ENCODE peak calls at places on chromosomes 2 and 18, in five cellular contexts. O is upper lobe of right lung, W is A673, Q is thyroid gland, B is hepatocyte. V is an unnamed sample. For H3K4me1, the result is how much of the 10 kb centered on the place peaks cover.

GRCh38 chr18:57210101-57210661 is 63.3 kb downstream of the BOD1L2 start:
- DNase-seq in O (no peak), W (peak), Q (no peak), B (peak), V (peak)

GRCh38 chr2:183093857-183094657 is 15.5 kb downstream of the DUSP19 start:
- DNase-seq in O (no peak), W (peak), Q (no peak), B (no peak), V (no peak)

GRCh38 chr2:148730085-148730484 is 85.5 kb downstream of the EPC2 start:
- DNase-seq in O (no peak), W (no peak), Q (no peak), B (no peak), V (no peak)

GRCh38 chr2:188870289-188870688 is 103.9 kb upstream of the COL3A1 start:
- DNase-seq in O (no peak), W (no peak), Q (no peak), B (peak), V (no peak)

GRCh38 chr18:64720781-64721464 is 572.0 kb upstream of the LINC00305 start:
- DNase-seq in O (peak), W (no peak), Q (no peak), B (peak), V (no peak)

GRCh38 chr2:105397025-105397722 is 1.7 kb downstream of the FHL2 start:
- DNase-seq in O (no peak), W (no peak), Q (no peak), B (no peak), V (no peak)

GRCh38 chr18:48783616-48784520 is 166.9 kb downstream of the SMAD7 start:
- DNase-seq in O (no peak), W (no peak), Q (no peak), B (no peak), V (no peak)

GRCh38 chr2:3959372-3959771 is 256.0 kb downstream of the DCDC2C start:
- DNase-seq in O (no peak), W (peak), Q (peak), B (peak), V (no peak)

GRCh38 chr18:3498705-3499451 is 48.9 kb downstream of the TGIF1 start:
- DNase-seq in O (peak), W (no peak), Q (peak), B (peak), V (peak)

GRCh38 chr2:69565431-69565839 is 78.1 kb downstream of the AAK1 start:
- DNase-seq in O (peak), W (peak), Q (peak), B (peak), V (peak)

GRCh38 chr2:233674314-233674713 is 2.6 kb downstream of the UGT1A9 start:
- DNase-seq in O (no peak), W (no peak), Q (no peak), B (no peak), V (no peak)

GRCh38 chr2:45778720-45779171 is 127.3 kb downstream of the PRKCE start:
- DNase-seq in O (no peak), W (peak), Q (peak), B (peak), V (peak)

GRCh38 chr2:130316596-130316995 is 26.1 kb upstream of the IMP4 start:
- DNase-seq in O (no peak), W (no peak), Q (no peak), B (no peak), V (no peak)

GRCh38 chr18:38751211-38751610 is 1185.6 kb upstream of the CELF4 start:
- DNase-seq in O (no peak), W (no peak), Q (no peak), B (no peak), V (no peak)

GRCh38 chr2:45706028-45706427 is 54.6 kb downstream of the PRKCE start:
- DNase-seq in O (no peak), W (no peak), Q (no peak), B (no peak), V (no peak)

GRCh38 chr2:12716250-12717190 is at the start of gene TRIB2:
- DNase-seq in O (peak), W (peak), Q (peak), B (peak), V (peak)

GRCh38 chr2:224576098-224576715 is 9.0 kb downstream of the CUL3 start:
- DNase-seq in O (no peak), W (no peak), Q (no peak), B (no peak), V (no peak)

GRCh38 chr2:224570328-224570993 is 14.7 kb downstream of the CUL3 start:
- DNase-seq in O (no peak), W (no peak), Q (no peak), B (no peak), V (no peak)

GRCh38 chr2:224572338-224572737 is 12.8 kb downstream of the CUL3 start:
- DNase-seq in O (no peak), W (no peak), Q (no peak), B (no peak), V (no peak)

GRCh38 chr2:224574423-224575084 is 10.6 kb downstream of the CUL3 start:
- DNase-seq in O (no peak), W (no peak), Q (no peak), B (no peak), V (no peak)

DNA sequence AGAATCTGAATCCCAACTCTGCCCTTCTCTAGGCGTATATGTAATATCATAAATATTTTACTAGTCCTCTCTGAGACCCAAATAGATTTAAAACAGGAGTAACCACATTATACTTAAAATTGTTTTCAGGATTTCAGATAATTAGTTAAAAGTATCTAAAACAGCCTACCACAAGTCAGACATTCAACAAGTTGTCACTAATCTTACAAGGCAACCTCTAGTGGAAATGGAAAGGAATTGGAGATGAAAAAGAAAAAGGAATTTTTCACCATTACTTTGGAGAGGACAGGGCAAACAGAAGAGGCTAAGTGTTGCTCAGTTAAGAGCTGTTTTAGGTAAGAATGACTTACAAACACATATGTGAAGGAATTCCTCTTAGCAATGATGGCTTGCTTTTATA is 11.4 kb downstream of the CUL3 start:
- DNase-seq in O (no peak), W (no peak), Q (no peak), B (no peak), V (no peak)
- H3K4me1 ChIP-seq in O (half or more), W (half or more), Q (half or more), B (under half), V (under half)

GRCh38 chr2:237485304-237485703 is 1.7 kb upstream of the MLPH start:
- DNase-seq in O (no peak), W (no peak), Q (no peak), B (no peak), V (no peak)

GRCh38 chr2:237480988-237481387 is 6.1 kb upstream of the MLPH start:
- DNase-seq in O (no peak), W (no peak), Q (no peak), B (no peak), V (no peak)

GRCh38 chr2:237483018-237483731 is 3.9 kb upstream of the MLPH start:
- DNase-seq in O (peak), W (no peak), Q (no peak), B (peak), V (no peak)

GRCh38 chr2:237479747-237480146 is 7.3 kb upstream of the MLPH start:
- DNase-seq in O (no peak), W (no peak), Q (no peak), B (no peak), V (no peak)

GRCh38 chr2:237482485-237482884 is 4.6 kb upstream of the MLPH start:
- DNase-seq in O (peak), W (no peak), Q (peak), B (peak), V (peak)
- H3K4me3 ChIP-seq in O (no peak), W (no peak), Q (no peak), B (no peak), V (no peak)

GRCh38 chr2:219433666-219434467 is 776 bp upstream of the SPEG start:
- DNase-seq in O (no peak), W (peak), Q (no peak), B (no peak), V (peak)
- TF ChIP-seq CTCF in O (peak), W (peak), Q (no peak), B (peak), V (peak)

GRCh38 chr2:191383486-191383885 is 138.3 kb downstream of the MYO1B start:
- DNase-seq in O (no peak), W (no peak), Q (no peak), B (no peak), V (no peak)
- H3K4me1 ChIP-seq in O (under half), W (under half), Q (under half), B (under half), V (under half)